ENCODE peak calls at places on chromosomes 2 and 18, in five cellular contexts. B is GM12878, J is A549, F is GM23338, S is K562. U is an unnamed sample.
A peak's percentile ranks its signal among the peaks of the same experiment; 100 is the strongest.

GRCh38 chr2:234533631-234534030 is 36.8 kb upstream of the ARL4C start:
- DNase-seq in J (no peak), S (no peak), F (peak; percentile 34), B (no peak), U (no peak)

GRCh38 chr2:158726906-158727592 is 68.1 kb upstream of the DAPL1 start:
- DNase-seq in J (no peak), F (no peak), B (no peak), S (no peak), U (peak; percentile 23)

GRCh38 chr2:9336209-9336533 is 87.2 kb downstream of the ITGB1BP1 start:
- DNase-seq in F (no peak), S (peak; percentile 25), B (peak; percentile 4), J (no peak), U (peak; percentile 93)

GRCh38 chr2:164146478-164146877 is 410.7 kb upstream of the FIGN start:
- DNase-seq in J (no peak), S (no peak), F (no peak), B (no peak), U (no peak)

GRCh38 chr2:37526856-37527255 is 144.6 kb downstream of the CDC42EP3 start:
- DNase-seq in F (no peak), S (no peak), J (no peak), B (no peak), U (no peak)

GRCh38 chr18:50297621-50298442 is 10.3 kb upstream of the CXXC1 start:
- DNase-seq in F (peak; percentile 94), B (peak; percentile 69), J (peak; percentile 24), S (no peak), U (no peak)

GRCh38 chr2:201697899-201698298 is 545 bp downstream of the MPP4 start:
- DNase-seq in J (no peak), B (no peak), F (no peak), S (no peak), U (no peak)

GRCh38 chr18:75208836-75209128 is 157 bp downstream of the PTGR3 start:
- DNase-seq in S (no peak), J (no peak), F (no peak), B (no peak), U (no peak)

GRCh38 chr2:234366891-234367290 is 130.0 kb downstream of the ARL4C start:
- DNase-seq in B (no peak), S (no peak), J (no peak), F (no peak), U (no peak)

GRCh38 chr2:10103179-10103578 is 19.4 kb upstream of the RRM2 start:
- DNase-seq in B (no peak), J (no peak), S (peak; percentile 71), F (no peak), U (no peak)

GRCh38 chr2:205427112-205427511 is 255.2 kb upstream of the NRP2 start:
- DNase-seq in F (no peak), B (no peak), J (no peak), S (no peak), U (no peak)

GRCh38 chr18:12376034-12376717 is 851 bp downstream of the AFG3L2 start:
- DNase-seq in J (peak; percentile 14), S (no peak), B (no peak), F (peak; percentile 34), U (peak; percentile 35)

GRCh38 chr18:45384137-45384998 is 230.9 kb upstream of the SLC14A2 start:
- DNase-seq in S (peak; percentile 65), J (peak; percentile 38), F (peak; percentile 93), B (peak; percentile 8), U (peak; percentile 27)

GRCh38 chr2:88252646-88253045 is 82.5 kb downstream of the THNSL2 start:
- DNase-seq in S (no peak), J (no peak), F (peak; percentile 28), B (no peak), U (no peak)

GRCh38 chr2:219844756-219845155 is 217.3 kb downstream of the SLC4A3 start:
- DNase-seq in B (peak; percentile 16), S (no peak), J (no peak), F (no peak), U (no peak)

GRCh38 chr2:198615972-198616371 is 811.6 kb downstream of the PLCL1 start:
- DNase-seq in S (no peak), B (no peak), J (no peak), F (no peak), U (no peak)

GRCh38 chr2:55014962-55015939 is 35.0 kb downstream of the RTN4 start:
- DNase-seq in B (no peak), F (peak; percentile 66), S (no peak), J (peak; percentile 89), U (peak; percentile 91)

GRCh38 chr2:31088516-31089195 is 49.6 kb downstream of the GALNT14 start:
- DNase-seq in B (no peak), F (no peak), J (no peak), S (no peak), U (no peak)

GRCh38 chr2:73730810-73731209 is 6.3 kb downstream of the TPRKB start:
- DNase-seq in S (no peak), B (no peak), F (no peak), J (no peak), U (no peak)

GRCh38 chr2:196278491-196278911 is 107.1 kb upstream of the STK17B start:
- DNase-seq in B (no peak), J (no peak), S (no peak), F (no peak), U (no peak)

GRCh38 chr18:35407871-35408481 is 30.8 kb upstream of the ZNF396 start:
- DNase-seq in S (peak; percentile 61), F (peak; percentile 93), B (no peak), J (peak; percentile 63), U (peak; percentile 69)

GRCh38 chr18:33010149-33010548 is 237.3 kb upstream of the KLHL14 start:
- DNase-seq in J (no peak), F (peak; percentile 57), S (no peak), B (no peak), U (peak; percentile 15)

GRCh38 chr18:8516391-8517250 is 92.6 kb upstream of the RAB12 start:
- DNase-seq in J (no peak), F (no peak), B (no peak), S (no peak), U (no peak)

GRCh38 chr18:65938592-65939372 is 188.0 kb downstream of the CDH7 start:
- DNase-seq in J (peak; percentile 59), B (peak; percentile 5), F (peak; percentile 89), S (no peak), U (peak; percentile 34)

GRCh38 chr2:222859786-222860726 is 780 bp upstream of the ACSL3 start:
- DNase-seq in F (peak; percentile 56), S (no peak), J (peak; percentile 87), B (no peak), U (peak; percentile 72)
- TF ChIP-seq JUNB in F (no peak), S (no peak), J (no peak), B (no peak), U (no peak)

GRCh38 chr2:134367216-134367615 is 113.3 kb downstream of the MGAT5 start:
- DNase-seq in B (no peak), S (no peak), J (no peak), F (no peak), U (no peak)
- TF ChIP-seq JUNB in B (no peak), S (no peak), J (no peak), F (no peak), U (no peak)

DNA sequence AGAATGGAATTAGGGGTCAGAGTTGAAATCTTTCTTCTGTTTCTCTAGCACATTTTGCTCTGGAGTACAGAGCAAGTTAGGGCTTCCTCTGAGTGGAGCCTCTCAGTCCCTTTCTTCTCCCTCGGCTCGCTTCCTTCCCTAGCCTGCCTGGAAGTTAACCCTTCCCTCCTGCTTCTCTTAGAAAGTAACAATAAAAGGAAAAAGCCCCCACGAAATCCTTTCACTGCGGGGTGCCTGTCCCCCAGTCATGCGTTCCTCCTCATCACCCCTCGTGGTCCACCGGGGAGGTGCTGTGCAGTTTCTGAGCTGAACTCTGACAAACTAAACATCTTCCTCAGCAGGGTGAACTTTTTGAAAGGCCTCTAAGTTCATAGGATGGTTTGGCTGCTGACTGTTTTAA is 2.0 kb downstream of the IGFBP2 start:
- DNase-seq in S (no peak), B (no peak), J (no peak), F (no peak), U (no peak)
- TF ChIP-seq JUNB in S (no peak), B (no peak), J (no peak), F (no peak), U (no peak)

GRCh38 chr2:118121101-118121500 is 32.8 kb downstream of the INSIG2 start:
- DNase-seq in J (no peak), S (no peak), F (no peak), B (no peak), U (no peak)

GRCh38 chr2:118118479-118118878 is 30.2 kb downstream of the INSIG2 start:
- DNase-seq in B (no peak), F (no peak), J (no peak), S (no peak), U (peak; percentile 72)

GRCh38 chr2:118121986-118122767 is 33.9 kb downstream of the INSIG2 start:
- DNase-seq in B (no peak), F (no peak), S (no peak), J (no peak), U (no peak)

GRCh38 chr2:118120001-118120400 is 31.7 kb downstream of the INSIG2 start:
- DNase-seq in S (no peak), F (no peak), B (no peak), J (no peak), U (no peak)

GRCh38 chr2:118119158-118119715 is 31.0 kb downstream of the INSIG2 start:
- DNase-seq in S (no peak), F (no peak), B (no peak), J (no peak), U (no peak)
- TF ChIP-seq JUNB in S (no peak), F (no peak), B (no peak), J (no peak), U (no peak)

GRCh38 chr2:95057535-95058453 is 32.3 kb downstream of the MAL start:
- DNase-seq in B (no peak), J (no peak), S (no peak), F (no peak), U (peak; percentile 80)
- TF ChIP-seq JUNB in B (no peak), J (no peak), S (no peak), F (no peak), U (no peak)

U was measured in HepG2.